ENCODE peak calls at places on chromosome 5, in nine cellular contexts. One of them, this sample, is unnamed. For H3K4me1 and H3K36me3, the result is how much of the 10 kb centered on the place peaks cover.

GRCh38 chr5:90264930-90265857 is 144.4 kb downstream of the CETN3 start:
- DNase-seq in HCT116: peak
- DNase-seq in colonic mucosa: peak
- DNase-seq in adipocyte: peak
- DNase-seq in sigmoid colon: peak
- DNase-seq in PC-9: peak
- DNase-seq in neural progenitor cell: peak
- DNase-seq in trophoblast cell: peak
- DNase-seq in body of pancreas: peak
- DNase-seq in this sample: peak

GRCh38 chr5:178225174-178225573 is 7.4 kb downstream of the PHYKPL start:
- DNase-seq in adipocyte: no peak
- DNase-seq in body of pancreas: no peak
- DNase-seq in sigmoid colon: no peak
- DNase-seq in colonic mucosa: no peak
- DNase-seq in neural progenitor cell: no peak
- DNase-seq in PC-9: no peak
- DNase-seq in trophoblast cell: no peak
- DNase-seq in HCT116: no peak
- DNase-seq in this sample: no peak

GRCh38 chr5:137341831-137342230 is 157.3 kb downstream of the SPOCK1 start:
- DNase-seq in PC-9: no peak
- DNase-seq in adipocyte: no peak
- DNase-seq in sigmoid colon: no peak
- DNase-seq in colonic mucosa: no peak
- DNase-seq in HCT116: no peak
- DNase-seq in trophoblast cell: no peak
- DNase-seq in neural progenitor cell: no peak
- DNase-seq in body of pancreas: no peak
- DNase-seq in this sample: no peak

GRCh38 chr5:1139366-1139765 is 27.5 kb upstream of the SLC12A7 start:
- DNase-seq in colonic mucosa: no peak
- DNase-seq in trophoblast cell: no peak
- DNase-seq in neural progenitor cell: no peak
- DNase-seq in sigmoid colon: no peak
- DNase-seq in body of pancreas: no peak
- DNase-seq in PC-9: no peak
- DNase-seq in adipocyte: no peak
- DNase-seq in HCT116: no peak
- DNase-seq in this sample: no peak

GRCh38 chr5:73363911-73364730 is 84.5 kb downstream of the FOXD1 start:
- DNase-seq in body of pancreas: no peak
- DNase-seq in adipocyte: peak
- DNase-seq in sigmoid colon: no peak
- DNase-seq in colonic mucosa: no peak
- DNase-seq in trophoblast cell: no peak
- DNase-seq in neural progenitor cell: no peak
- DNase-seq in PC-9: no peak
- DNase-seq in HCT116: no peak
- DNase-seq in this sample: no peak

GRCh38 chr5:75677607-75678006 is 39.6 kb downstream of the POC5 start:
- DNase-seq in adipocyte: no peak
- DNase-seq in HCT116: no peak
- DNase-seq in body of pancreas: no peak
- DNase-seq in neural progenitor cell: no peak
- DNase-seq in PC-9: no peak
- DNase-seq in trophoblast cell: no peak
- DNase-seq in sigmoid colon: no peak
- DNase-seq in colonic mucosa: no peak
- DNase-seq in this sample: no peak

GRCh38 chr5:54049963-54050362 is 260.4 kb downstream of the ARL15 start:
- DNase-seq in sigmoid colon: no peak
- DNase-seq in HCT116: no peak
- DNase-seq in trophoblast cell: no peak
- DNase-seq in neural progenitor cell: no peak
- DNase-seq in PC-9: no peak
- DNase-seq in colonic mucosa: no peak
- DNase-seq in adipocyte: peak
- DNase-seq in body of pancreas: no peak
- DNase-seq in this sample: no peak

GRCh38 chr5:82100303-82101077 is 128.7 kb downstream of the ATG10 start:
- DNase-seq in colonic mucosa: no peak
- DNase-seq in sigmoid colon: no peak
- DNase-seq in PC-9: no peak
- DNase-seq in neural progenitor cell: no peak
- DNase-seq in HCT116: no peak
- DNase-seq in adipocyte: no peak
- DNase-seq in body of pancreas: no peak
- DNase-seq in trophoblast cell: peak
- DNase-seq in this sample: no peak

GRCh38 chr5:26649000-26649399 is 389.4 kb downstream of the CDH9 start:
- DNase-seq in colonic mucosa: no peak
- DNase-seq in sigmoid colon: no peak
- DNase-seq in HCT116: no peak
- DNase-seq in trophoblast cell: no peak
- DNase-seq in PC-9: no peak
- DNase-seq in body of pancreas: no peak
- DNase-seq in adipocyte: no peak
- DNase-seq in neural progenitor cell: no peak
- DNase-seq in this sample: no peak

GRCh38 chr5:1319436-1320343 is 24.8 kb upstream of the TERT start:
- DNase-seq in HCT116: no peak
- DNase-seq in trophoblast cell: no peak
- DNase-seq in body of pancreas: no peak
- DNase-seq in adipocyte: no peak
- DNase-seq in neural progenitor cell: no peak
- DNase-seq in colonic mucosa: no peak
- DNase-seq in PC-9: no peak
- DNase-seq in sigmoid colon: peak
- DNase-seq in this sample: no peak

GRCh38 chr5:102818345-102818744 is 63.2 kb downstream of the PAM start:
- DNase-seq in neural progenitor cell: peak
- DNase-seq in sigmoid colon: no peak
- DNase-seq in body of pancreas: no peak
- DNase-seq in trophoblast cell: no peak
- DNase-seq in adipocyte: no peak
- DNase-seq in PC-9: no peak
- DNase-seq in colonic mucosa: no peak
- DNase-seq in HCT116: no peak
- DNase-seq in this sample: no peak

GRCh38 chr5:138068742-138069375 is 15.0 kb upstream of the WNT8A start:
- DNase-seq in adipocyte: peak
- DNase-seq in colonic mucosa: peak
- DNase-seq in neural progenitor cell: peak
- DNase-seq in body of pancreas: peak
- DNase-seq in PC-9: peak
- DNase-seq in HCT116: peak
- DNase-seq in trophoblast cell: peak
- DNase-seq in sigmoid colon: peak
- DNase-seq in this sample: peak

GRCh38 chr5:179326176-179326997 is 18.9 kb downstream of the ADAMTS2 start:
- DNase-seq in neural progenitor cell: peak
- DNase-seq in body of pancreas: no peak
- DNase-seq in HCT116: no peak
- DNase-seq in PC-9: no peak
- DNase-seq in colonic mucosa: peak
- DNase-seq in sigmoid colon: peak
- DNase-seq in trophoblast cell: no peak
- DNase-seq in adipocyte: peak
- DNase-seq in this sample: no peak

GRCh38 chr5:40437452-40437861 is 242.3 kb upstream of the PTGER4 start:
- DNase-seq in body of pancreas: no peak
- DNase-seq in PC-9: peak
- DNase-seq in sigmoid colon: no peak
- DNase-seq in adipocyte: peak
- DNase-seq in colonic mucosa: no peak
- DNase-seq in trophoblast cell: peak
- DNase-seq in HCT116: no peak
- DNase-seq in neural progenitor cell: no peak
- DNase-seq in this sample: no peak
- H3K4me1 ChIP-seq in body of pancreas: under half
- H3K4me1 ChIP-seq in PC-9: under half
- H3K4me1 ChIP-seq in sigmoid colon: under half
- H3K4me1 ChIP-seq in adipocyte: under half
- H3K4me1 ChIP-seq in colonic mucosa: under half
- H3K4me1 ChIP-seq in trophoblast cell: under half
- H3K4me1 ChIP-seq in HCT116: under half
- H3K4me1 ChIP-seq in neural progenitor cell: under half
- H3K4me1 ChIP-seq in this sample: under half

GRCh38 chr5:8693341-8693844 is 824.4 kb downstream of the MTRR start:
- DNase-seq in colonic mucosa: no peak
- DNase-seq in PC-9: no peak
- DNase-seq in HCT116: no peak
- DNase-seq in adipocyte: no peak
- DNase-seq in trophoblast cell: no peak
- DNase-seq in neural progenitor cell: no peak
- DNase-seq in body of pancreas: no peak
- DNase-seq in sigmoid colon: no peak
- DNase-seq in this sample: no peak
- H3K36me3 ChIP-seq in colonic mucosa: under half
- H3K36me3 ChIP-seq in PC-9: under half
- H3K36me3 ChIP-seq in HCT116: under half
- H3K36me3 ChIP-seq in adipocyte: under half
- H3K36me3 ChIP-seq in trophoblast cell: under half
- H3K36me3 ChIP-seq in neural progenitor cell: under half
- H3K36me3 ChIP-seq in body of pancreas: under half
- H3K36me3 ChIP-seq in sigmoid colon: under half
- H3K36me3 ChIP-seq in this sample: under half

DNA sequence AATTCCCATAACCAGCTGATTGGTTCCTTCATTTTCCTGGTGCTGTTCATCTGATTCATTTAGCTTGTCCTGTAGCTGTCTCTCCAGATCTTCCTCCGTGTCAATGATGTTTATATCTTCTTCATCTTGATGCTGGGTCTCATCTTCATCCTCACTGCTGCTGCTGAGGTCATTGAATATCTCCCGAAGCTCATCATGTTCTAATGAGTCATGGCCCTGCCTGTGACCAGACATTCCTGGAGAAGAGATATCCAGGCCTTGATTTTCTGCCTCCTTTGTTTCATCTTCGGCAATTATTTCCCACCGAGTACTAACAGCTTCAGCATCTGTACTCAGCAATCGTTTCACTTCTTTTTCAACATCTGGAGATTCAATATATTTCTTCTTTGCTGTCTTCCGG is 1.4 kb downstream of the TAF7 start:
- DNase-seq in adipocyte: no peak
- DNase-seq in sigmoid colon: no peak
- DNase-seq in colonic mucosa: no peak
- DNase-seq in trophoblast cell: no peak
- DNase-seq in PC-9: no peak
- DNase-seq in HCT116: no peak
- DNase-seq in neural progenitor cell: no peak
- DNase-seq in body of pancreas: no peak
- DNase-seq in this sample: no peak
- H3K4me1 ChIP-seq in adipocyte: under half
- H3K4me1 ChIP-seq in sigmoid colon: under half
- H3K4me1 ChIP-seq in colonic mucosa: under half
- H3K4me1 ChIP-seq in trophoblast cell: under half
- H3K4me1 ChIP-seq in PC-9: under half
- H3K4me1 ChIP-seq in HCT116: under half
- H3K4me1 ChIP-seq in neural progenitor cell: under half
- H3K4me1 ChIP-seq in body of pancreas: under half
- H3K4me1 ChIP-seq in this sample: under half

GRCh38 chr5:134536876-134537275 is 11.4 kb downstream of the JADE2 start:
- DNase-seq in body of pancreas: no peak
- DNase-seq in adipocyte: no peak
- DNase-seq in neural progenitor cell: no peak
- DNase-seq in HCT116: no peak
- DNase-seq in PC-9: no peak
- DNase-seq in colonic mucosa: no peak
- DNase-seq in sigmoid colon: no peak
- DNase-seq in trophoblast cell: no peak
- DNase-seq in this sample: no peak
- H3K36me3 ChIP-seq in body of pancreas: under half
- H3K36me3 ChIP-seq in adipocyte: half or more
- H3K36me3 ChIP-seq in neural progenitor cell: under half
- H3K36me3 ChIP-seq in HCT116: under half
- H3K36me3 ChIP-seq in PC-9: under half
- H3K36me3 ChIP-seq in colonic mucosa: under half
- H3K36me3 ChIP-seq in sigmoid colon: half or more
- H3K36me3 ChIP-seq in trophoblast cell: under half
- H3K36me3 ChIP-seq in this sample: under half